ENCODE peak calls at places on chromosome 12, in four cellular contexts. P is SK-N-SH, E is suprapubic skin, Z is H1. N is an unnamed sample.

GRCh38 chr12:93990832-93991748 is 157.3 kb upstream of the PLXNC1 start:
- DNase-seq in P (peak; percentile 14), E (no peak), Z (peak; percentile 31), N (no peak)

GRCh38 chr12:81502912-81503695 is 256.0 kb downstream of the PPFIA2 start:
- DNase-seq in P (no peak), E (no peak), Z (no peak), N (no peak)

GRCh38 chr12:50799908-50800307 is 36.0 kb downstream of the ATF1 start:
- DNase-seq in P (peak; percentile 24), E (no peak), Z (no peak), N (no peak)

GRCh38 chr12:18470251-18470650 is 208.9 kb downstream of the PIK3C2G start:
- DNase-seq in P (no peak), E (no peak), Z (no peak), N (no peak)

GRCh38 chr12:121590476-121591143 is 9.8 kb upstream of the KDM2B start:
- DNase-seq in P (no peak), E (no peak), Z (no peak), N (no peak)

GRCh38 chr12:49259452-49259851 is 5.4 kb upstream of the TUBA1C start:
- DNase-seq in P (no peak), E (no peak), Z (no peak), N (no peak)

GRCh38 chr12:132222096-132222807 is 78.0 kb downstream of the NOC4L start:
- DNase-seq in P (no peak), E (no peak), Z (no peak), N (no peak)

GRCh38 chr12:117051380-117051779 is 47.8 kb downstream of the TESC start:
- DNase-seq in P (no peak), E (no peak), Z (no peak), N (no peak)

GRCh38 chr12:55724226-55724939 is 4.2 kb downstream of the RDH5 start:
- DNase-seq in P (peak; percentile 71), E (peak; percentile 84), Z (no peak), N (peak; percentile 76)

GRCh38 chr12:108270841-108271126 is 68.3 kb downstream of the CMKLR1 start:
- DNase-seq in P (no peak), E (no peak), Z (no peak), N (no peak)

GRCh38 chr12:85828576-85828975 is 7.6 kb downstream of the RASSF9 start:
- DNase-seq in P (no peak), E (no peak), Z (no peak), N (no peak)

GRCh38 chr12:51163795-51164194 is 9.1 kb downstream of the TFCP2 start:
- DNase-seq in P (no peak), E (no peak), Z (no peak), N (no peak)

GRCh38 chr12:42023733-42024494 is 120.8 kb downstream of the GXYLT1 start:
- DNase-seq in P (peak; percentile 71), E (peak; percentile 70), Z (peak; percentile 46), N (peak; percentile 73)

GRCh38 chr12:107492393-107493134 is 193.0 kb upstream of the PWP1 start:
- DNase-seq in P (no peak), E (no peak), Z (no peak), N (no peak)

GRCh38 chr12:115337693-115338543 is 653.9 kb upstream of the TBX3 start:
- DNase-seq in P (no peak), E (peak; percentile 84), Z (no peak), N (no peak)

GRCh38 chr12:120818416-120818815 is 85.7 kb downstream of the SPPL3 start:
- DNase-seq in P (no peak), E (no peak), Z (no peak), N (no peak)

GRCh38 chr12:66235626-66236281 is 46.7 kb downstream of the IRAK3 start:
- DNase-seq in P (peak; percentile 22), E (no peak), Z (no peak), N (no peak)

GRCh38 chr12:122834229-122834920 is 882 bp upstream of the HIP1R start:
- DNase-seq in P (peak; percentile 83), E (peak; percentile 74), Z (peak; percentile 25), N (peak; percentile 64)

GRCh38 chr12:66092559-66093269 is 37.8 kb downstream of the LLPH start:
- DNase-seq in P (no peak), E (no peak), Z (no peak), N (no peak)

GRCh38 chr12:25591132-25591531 is 38.0 kb upstream of the LMNTD1 start:
- DNase-seq in P (no peak), E (no peak), Z (peak; percentile 1), N (no peak)

DNA sequence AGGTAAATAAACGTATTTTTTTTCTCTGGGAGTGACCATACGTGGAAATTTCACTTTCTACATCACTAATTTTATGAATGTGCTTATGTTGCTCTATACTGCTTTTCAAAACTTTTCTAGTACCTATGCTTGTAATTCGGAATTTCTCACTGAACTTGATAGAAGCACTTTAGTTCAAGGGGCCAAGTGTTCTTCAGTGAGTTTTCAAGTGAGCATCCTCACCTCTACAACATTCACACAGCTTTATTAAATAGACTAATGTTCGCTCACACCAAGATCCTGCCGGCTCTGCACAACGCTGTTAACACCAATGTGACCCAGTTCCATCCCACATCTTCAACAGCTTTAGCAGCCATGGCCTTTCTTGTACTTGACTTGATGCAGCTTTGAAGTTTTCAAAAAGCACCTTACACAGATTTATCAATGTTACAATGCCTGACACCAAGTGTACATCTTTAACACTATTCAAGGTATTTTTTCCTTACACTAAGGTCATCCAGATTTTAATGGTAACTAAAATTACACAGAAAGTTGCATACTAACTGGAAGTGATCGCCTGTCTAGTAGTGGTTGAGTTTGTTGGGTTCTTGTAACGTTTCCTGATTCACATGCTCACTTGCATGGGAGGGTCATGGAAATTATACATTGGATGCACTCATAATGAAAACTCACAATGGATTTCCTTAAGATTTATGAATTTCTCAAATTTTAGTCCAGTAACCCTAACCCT is 4.5 kb downstream of the UBC start:
- DNase-seq in P (no peak), E (no peak), Z (no peak), N (no peak)
- TF ChIP-seq POLR2AphosphoS5 in P (peak; percentile 75), E (no peak), Z (peak; percentile 82), N (peak; percentile 88)

GRCh38 chr12:46550266-46550879 is 177.8 kb upstream of the SLC38A2 start:
- DNase-seq in P (no peak), E (no peak), Z (no peak), N (no peak)

GRCh38 chr12:46547421-46548340 is 175.1 kb upstream of the SLC38A2 start:
- DNase-seq in P (no peak), E (no peak), Z (no peak), N (no peak)

GRCh38 chr12:46546634-46547273 is 174.2 kb upstream of the SLC38A2 start:
- DNase-seq in P (no peak), E (no peak), Z (no peak), N (no peak)

GRCh38 chr12:46553266-46553665 is 180.7 kb upstream of the SLC38A2 start:
- DNase-seq in P (no peak), E (no peak), Z (no peak), N (no peak)

DNA sequence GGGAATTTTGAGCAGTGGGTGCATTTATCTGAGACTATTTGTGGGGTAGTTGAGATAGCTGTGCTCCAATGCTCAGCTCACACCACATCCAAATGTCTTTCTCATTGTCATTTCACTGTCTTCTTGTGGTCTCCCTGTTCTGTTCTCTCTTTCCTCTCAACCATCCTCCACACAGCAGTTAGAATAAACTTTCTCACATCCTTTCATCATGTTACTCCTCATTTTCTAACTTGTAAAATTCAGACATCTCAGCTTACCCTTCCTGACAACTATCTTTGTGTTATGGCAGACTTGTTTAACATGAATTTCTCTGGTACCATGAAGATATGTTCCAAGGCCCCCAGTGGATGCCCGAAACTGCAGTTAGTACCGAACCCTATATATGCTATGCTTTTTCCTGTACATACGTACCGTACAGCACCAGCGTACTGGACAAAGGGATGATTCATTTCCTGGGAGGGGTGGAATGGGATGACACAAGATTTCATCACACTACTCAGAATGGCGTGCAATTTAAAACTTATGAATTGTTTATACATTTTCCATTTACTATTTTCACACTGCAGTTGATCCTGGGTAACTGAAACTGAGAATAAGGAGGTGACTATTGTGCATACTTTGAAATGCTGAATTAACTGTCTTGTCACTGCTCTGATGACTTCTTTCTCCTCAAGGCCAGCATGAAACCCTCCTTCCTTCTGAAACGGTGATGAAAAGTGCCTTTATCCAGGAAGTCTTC is 177.1 kb upstream of the SLC38A2 start:
- DNase-seq in P (no peak), E (no peak), Z (no peak), N (no peak)
- TF ChIP-seq EP300 in P (no peak), E (no peak), Z (no peak), N (no peak)

GRCh38 chr12:75766263-75767160 is 255.1 kb upstream of the KRR1 start:
- DNase-seq in P (no peak), E (no peak), Z (no peak), N (no peak)
- TF ChIP-seq POLR2AphosphoS5 in P (no peak), E (no peak), Z (no peak), N (no peak)

GRCh38 chr12:40127408-40127807 is 21.5 kb upstream of the SLC2A13 start:
- DNase-seq in P (no peak), E (no peak), Z (no peak), N (no peak)
- TF ChIP-seq EP300 in P (no peak), E (no peak), Z (no peak), N (no peak)

GRCh38 chr12:9103050-9103854 is 12.5 kb downstream of the A2M start:
- DNase-seq in P (no peak), E (no peak), Z (no peak), N (no peak)
- TF ChIP-seq POLR2AphosphoS5 in P (no peak), E (no peak), Z (no peak), N (no peak)

DNA sequence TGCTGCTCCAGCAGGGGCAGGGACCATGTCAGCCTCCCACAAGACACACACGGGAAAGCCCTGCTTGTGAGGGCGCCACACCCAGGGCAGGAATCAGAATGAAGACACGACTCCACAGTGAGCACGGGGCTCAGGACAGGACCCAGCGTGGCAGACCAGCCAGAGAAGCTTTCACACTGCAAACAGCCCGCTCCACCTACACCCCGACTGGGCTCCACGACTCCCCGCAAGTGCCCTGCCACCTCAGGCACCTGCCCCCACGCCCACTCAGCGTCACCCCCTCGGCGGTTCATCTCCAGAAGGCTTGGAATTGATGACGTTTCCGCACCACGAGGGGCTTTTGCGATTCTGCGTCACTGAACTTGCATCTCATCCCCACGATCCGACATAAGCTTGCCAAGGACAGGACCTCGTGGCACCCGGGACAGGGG is 91.1 kb downstream of the FBXL14 start:
- DNase-seq in P (no peak), E (no peak), Z (no peak), N (no peak)
- TF ChIP-seq EP300 in P (no peak), E (no peak), Z (no peak), N (no peak)

GRCh38 chr12:57521475-57522018 is 1.1 kb upstream of the MBD6 start:
- DNase-seq in P (no peak), E (peak; percentile 80), Z (no peak), N (peak; percentile 48)
- TF ChIP-seq POLR2AphosphoS5 in P (no peak), E (no peak), Z (no peak), N (no peak)